ENCODE peak calls at places on chromosomes 13 and 19, in seven cellular contexts. Y, K, L, N, Q, C and X are unnamed samples.

GRCh38 chr19:40553885-40554857 is 22.5 kb upstream of the SHKBP1 start:
- DNase-seq in Y (no peak), K (no peak), L (no peak), N (no peak), Q (no peak), C (no peak), X (no peak)

GRCh38 chr13:34247596-34247995 is 429.6 kb downstream of the RFC3 start:
- DNase-seq in Y (peak), K (no peak), L (no peak), N (no peak), Q (no peak), C (no peak), X (no peak)

GRCh38 chr19:1408300-1409203 is 1.2 kb downstream of the DAZAP1 start:
- DNase-seq in Y (no peak), K (peak), L (peak), N (peak), Q (no peak), C (no peak), X (peak)

GRCh38 chr13:95261956-95262355 is 39.3 kb downstream of the ABCC4 start:
- DNase-seq in Y (no peak), K (no peak), L (no peak), N (no peak), Q (no peak), C (no peak), X (no peak)

GRCh38 chr13:89518289-89519077 is 1829.0 kb upstream of the MIR17HG start:
- DNase-seq in Y (no peak), K (peak), L (no peak), N (no peak), Q (no peak), C (no peak), X (no peak)

GRCh38 chr19:58560007-58560887 is 1.8 kb upstream of the UBE2M start:
- DNase-seq in Y (no peak), K (no peak), L (no peak), N (no peak), Q (no peak), C (no peak), X (no peak)

GRCh38 chr19:54418930-54419800 is 3.9 kb downstream of the TTYH1 start:
- DNase-seq in Y (no peak), K (no peak), L (peak), N (no peak), Q (no peak), C (no peak), X (no peak)

GRCh38 chr13:43895940-43896339 is 16.2 kb downstream of the LACC1 start:
- DNase-seq in Y (no peak), K (no peak), L (no peak), N (no peak), Q (no peak), C (no peak), X (no peak)

GRCh38 chr19:42370068-42370520 is 20.0 kb downstream of the CNFN start:
- DNase-seq in Y (no peak), K (no peak), L (no peak), N (no peak), Q (no peak), C (no peak), X (no peak)

GRCh38 chr19:53772943-53773342 is 51.2 kb downstream of the NLRP12 start:
- DNase-seq in Y (peak), K (peak), L (peak), N (peak), Q (no peak), C (peak), X (peak)

GRCh38 chr13:50645092-50645491 is 198.4 kb downstream of the DLEU7 start:
- DNase-seq in Y (no peak), K (peak), L (no peak), N (no peak), Q (no peak), C (no peak), X (peak)

GRCh38 chr13:21365574-21365973 is 93.5 kb downstream of the ZDHHC20 start:
- DNase-seq in Y (no peak), K (no peak), L (no peak), N (peak), Q (no peak), C (no peak), X (no peak)

GRCh38 chr13:71865858-71866172 is 1.2 kb downstream of the DACH1 start:
- DNase-seq in Y (peak), K (no peak), L (peak), N (no peak), Q (no peak), C (no peak), X (no peak)

GRCh38 chr19:49117677-49118564 is 1.0 kb downstream of the C19orf73 start:
- DNase-seq in Y (no peak), K (no peak), L (no peak), N (no peak), Q (no peak), C (no peak), X (no peak)

GRCh38 chr19:10228925-10229324 is 2.2 kb downstream of the S1PR2 start:
- DNase-seq in Y (no peak), K (no peak), L (peak), N (peak), Q (no peak), C (no peak), X (no peak)

GRCh38 chr13:103794526-103794925 is 728.3 kb upstream of the SLC10A2 start:
- DNase-seq in Y (no peak), K (no peak), L (no peak), N (no peak), Q (no peak), C (no peak), X (no peak)

GRCh38 chr13:114166381-114167131 is 12.5 kb upstream of the CFAP97D2 start:
- DNase-seq in Y (no peak), K (no peak), L (no peak), N (no peak), Q (no peak), C (no peak), X (no peak)

GRCh38 chr13:20567881-20568528 is 1.0 kb downstream of the IFT88 start:
- DNase-seq in Y (no peak), K (no peak), L (no peak), N (no peak), Q (no peak), C (no peak), X (no peak)

GRCh38 chr19:1094655-1094977 is 559 bp downstream of the POLR2E start:
- DNase-seq in Y (no peak), K (no peak), L (no peak), N (no peak), Q (no peak), C (no peak), X (no peak)

GRCh38 chr19:4969772-4970531 is 1.0 kb downstream of the KDM4B start:
- DNase-seq in Y (no peak), K (peak), L (no peak), N (no peak), Q (no peak), C (no peak), X (no peak)

GRCh38 chr19:19459099-19459498 is 53.6 kb downstream of the GATAD2A start:
- DNase-seq in Y (no peak), K (peak), L (peak), N (no peak), Q (no peak), C (no peak), X (peak)

GRCh38 chr13:103531278-103531677 is 465.1 kb upstream of the SLC10A2 start:
- DNase-seq in Y (no peak), K (no peak), L (no peak), N (no peak), Q (no peak), C (no peak), X (no peak)

GRCh38 chr19:48900477-48901452 is 653 bp downstream of the NUCB1 start:
- DNase-seq in Y (no peak), K (no peak), L (peak), N (peak), Q (no peak), C (no peak), X (peak)

GRCh38 chr13:41788552-41788951 is 172.4 kb downstream of the VWA8 start:
- DNase-seq in Y (no peak), K (no peak), L (no peak), N (no peak), Q (no peak), C (no peak), X (no peak)

GRCh38 chr13:28754698-28755545 is 36.2 kb upstream of the SLC46A3 start:
- DNase-seq in Y (no peak), K (peak), L (peak), N (no peak), Q (no peak), C (peak), X (no peak)